ENCODE peak calls at places on chromosomes 4 and X, in seven cellular contexts. V is suprapubic skin, G is endothelial cell of umbilical vein, I is transverse colon, Y is K562, L is breast epithelium, U is stomach. D is an unnamed sample.
A peak's percentile ranks its signal among the peaks of the same experiment; 100 is the strongest.

GRCh38 chrX:154486052-154486395 is 391 bp downstream of the UBL4A start:
- DNase-seq in V (peak; percentile 70), G (peak; percentile 2), I (peak; percentile 43), Y (no peak), L (no peak), U (peak; percentile 45), D (peak; percentile 86)

GRCh38 chr4:71255966-71256365 is 82.9 kb upstream of the SLC4A4 start:
- DNase-seq in V (no peak), G (no peak), I (no peak), Y (no peak), L (no peak), U (no peak), D (no peak)

GRCh38 chrX:41412261-41413167 is 34.6 kb upstream of the NYX start:
- DNase-seq in V (no peak), G (no peak), I (peak; percentile 82), Y (no peak), L (no peak), U (peak; percentile 63), D (no peak)

GRCh38 chrX:133435544-133436124 is 20.3 kb upstream of the GPC4 start:
- DNase-seq in V (no peak), G (no peak), I (no peak), Y (no peak), L (no peak), U (no peak), D (peak; percentile 37)

GRCh38 chr4:38278255-38278654 is 318.1 kb downstream of the PTTG2 start:
- DNase-seq in V (no peak), G (no peak), I (no peak), Y (no peak), L (no peak), U (no peak), D (no peak)

GRCh38 chr4:2961411-2962098 is 1.7 kb downstream of the NOP14 start:
- DNase-seq in V (no peak), G (no peak), I (no peak), Y (peak; percentile 43), L (no peak), U (no peak), D (no peak)

GRCh38 chr4:38803833-38804653 is 548 bp downstream of the TLR1 start:
- DNase-seq in V (no peak), G (no peak), I (no peak), Y (no peak), L (no peak), U (no peak), D (no peak)

GRCh38 chr4:168592676-168593075 is 95.8 kb downstream of the PALLD start:
- DNase-seq in V (no peak), G (no peak), I (no peak), Y (no peak), L (no peak), U (no peak), D (no peak)

GRCh38 chr4:123352240-123352945 is 44.2 kb upstream of the SPRY1 start:
- DNase-seq in V (no peak), G (peak; percentile 80), I (no peak), Y (no peak), L (no peak), U (no peak), D (no peak)

GRCh38 chr4:125445525-125445924 is 130.8 kb downstream of the FAT4 start:
- DNase-seq in V (no peak), G (no peak), I (no peak), Y (no peak), L (no peak), U (no peak), D (no peak)

GRCh38 chrX:103607385-103608304 is at the start of gene TCEAL3:
- DNase-seq in V (peak; percentile 70), G (peak; percentile 45), I (peak; percentile 51), Y (no peak), L (peak; percentile 60), U (peak; percentile 57), D (peak; percentile 65)
- TF ChIP-seq POLR2A in V (no peak), G (no peak), I (peak; percentile 37), Y (no peak), L (no peak), U (no peak), D (no peak)

GRCh38 chr4:73259552-73260140 is 1.0 kb upstream of the ANKRD17 start:
- DNase-seq in V (peak; percentile 50), G (no peak), I (no peak), Y (peak; percentile 11), L (no peak), U (no peak), D (no peak)

GRCh38 chr4:73257242-73257994 is 1.2 kb downstream of the ANKRD17 start:
- DNase-seq in V (peak; percentile 81), G (peak; percentile 92), I (peak; percentile 85), Y (peak; percentile 61), L (peak; percentile 66), U (peak; percentile 80), D (no peak)

GRCh38 chr4:73258668-73259551 is at the start of gene ANKRD17:
- DNase-seq in V (peak; percentile 96), G (peak; percentile 97), I (peak; percentile 96), Y (peak; percentile 87), L (peak; percentile 89), U (peak; percentile 94), D (peak; percentile 99)

GRCh38 chr4:73257995-73258667 is 467 bp downstream of the ANKRD17 start:
- DNase-seq in V (peak; percentile 71), G (peak; percentile 59), I (no peak), Y (peak; percentile 58), L (no peak), U (no peak), D (peak; percentile 26)
- TF ChIP-seq POLR2AphosphoS5 in V (no peak), G (no peak), I (no peak), Y (no peak), L (no peak), U (no peak), D (no peak)

DNA sequence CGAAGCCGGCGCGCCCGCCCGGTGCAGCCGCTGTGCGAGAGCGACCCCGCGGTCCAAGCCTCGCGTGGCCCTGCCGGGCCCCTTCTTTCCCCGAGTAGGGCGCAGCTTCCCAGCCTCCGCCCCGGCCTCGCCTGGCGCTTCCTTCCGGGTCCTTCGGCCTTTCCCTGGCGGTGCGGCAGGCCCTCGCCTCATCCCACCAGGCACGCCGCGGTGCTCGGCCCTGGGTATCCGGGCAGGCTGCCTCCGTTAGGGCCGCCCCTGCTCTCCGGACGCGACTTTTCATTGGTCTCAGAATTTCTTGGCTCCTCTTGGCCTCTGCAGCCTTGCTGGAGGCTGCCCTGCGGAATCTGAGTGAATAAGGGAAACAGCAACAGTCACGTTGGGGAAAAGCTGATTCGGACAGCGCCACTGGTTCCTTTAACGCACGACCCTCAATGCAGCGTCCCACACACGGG is 429 bp downstream of the UVSSA start:
- DNase-seq in V (peak; percentile 89), G (peak; percentile 89), I (peak; percentile 76), Y (peak; percentile 76), L (peak; percentile 72), U (peak; percentile 72), D (peak; percentile 76)
- TF ChIP-seq POLR2A in V (no peak), G (peak; percentile 85), I (peak; percentile 64), Y (peak; percentile 62), L (no peak), U (no peak), D (no peak)

GRCh38 chr4:10173039-10173753 is 56.6 kb upstream of the WDR1 start:
- DNase-seq in V (no peak), G (peak; percentile 70), I (peak; percentile 25), Y (peak; percentile 88), L (no peak), U (peak; percentile 36), D (no peak)

GRCh38 chr4:10171055-10171454 is 54.5 kb upstream of the WDR1 start:
- DNase-seq in V (no peak), G (no peak), I (no peak), Y (peak; percentile 39), L (no peak), U (no peak), D (no peak)

GRCh38 chr4:10175626-10176025 is 59.0 kb upstream of the WDR1 start:
- DNase-seq in V (no peak), G (no peak), I (no peak), Y (no peak), L (no peak), U (no peak), D (no peak)

GRCh38 chr4:10172278-10173038 is 55.9 kb upstream of the WDR1 start:
- DNase-seq in V (no peak), G (peak; percentile 57), I (no peak), Y (peak; percentile 27), L (no peak), U (no peak), D (no peak)

DNA sequence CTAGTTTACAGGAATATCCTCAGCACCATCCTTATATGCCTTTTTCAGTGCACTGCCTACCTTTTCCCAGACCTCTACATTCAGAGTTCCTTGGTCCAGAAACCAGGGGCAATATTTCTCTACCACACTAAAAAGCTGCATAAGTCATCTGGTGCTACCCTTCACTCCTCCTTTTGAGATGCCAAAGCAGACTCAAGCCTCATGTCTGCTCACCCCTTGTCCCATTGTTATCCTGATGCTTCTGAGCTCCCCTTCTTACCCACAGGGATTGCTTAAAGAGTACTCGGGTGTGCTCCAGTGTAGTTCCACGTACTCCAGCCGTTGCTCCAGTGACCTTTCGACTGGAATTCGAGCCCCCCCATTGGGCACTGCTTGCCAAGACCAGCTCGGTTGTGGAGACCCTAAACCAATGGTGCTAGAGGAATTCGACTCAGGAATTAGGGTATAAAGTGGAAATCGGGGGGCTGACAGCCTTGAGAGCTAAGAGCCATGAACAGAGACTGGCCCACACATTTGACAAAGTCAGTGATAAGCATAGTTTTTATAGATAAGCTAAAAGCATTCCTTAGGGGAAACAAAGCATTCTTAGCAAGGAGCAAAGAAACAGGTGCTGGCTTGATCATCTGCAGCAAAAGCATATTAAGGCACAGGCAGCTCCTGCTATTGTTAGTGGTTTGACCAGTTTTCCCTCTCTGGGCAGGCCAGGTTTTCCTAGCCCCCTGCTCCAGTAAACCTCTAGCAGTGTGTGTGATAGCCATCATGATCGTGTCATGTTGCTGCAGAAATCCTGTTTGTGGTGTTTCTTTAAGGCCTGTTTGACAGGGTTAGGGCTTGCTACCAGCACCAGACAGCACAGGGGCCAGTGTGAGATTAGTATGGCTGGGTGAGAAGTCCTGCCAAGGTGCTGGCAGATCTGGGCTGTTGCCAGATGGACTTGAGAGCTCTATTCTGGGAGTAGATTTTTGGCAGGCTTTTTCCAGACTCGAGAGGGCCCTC is 57.5 kb upstream of the WDR1 start:
- DNase-seq in V (no peak), G (no peak), I (peak; percentile 50), Y (no peak), L (no peak), U (peak; percentile 90), D (peak; percentile 50)
- TF ChIP-seq POLR2AphosphoS5 in V (no peak), G (no peak), I (no peak), Y (peak; percentile 0), L (no peak), U (no peak), D (no peak)

GRCh38 chrX:119935215-119935893 is 8.2 kb downstream of the NKAP start:
- DNase-seq in V (no peak), G (no peak), I (no peak), Y (no peak), L (no peak), U (no peak), D (no peak)
- TF ChIP-seq POLR2A in V (no peak), G (no peak), I (no peak), Y (no peak), L (no peak), U (no peak), D (no peak)